ENCODE peak calls at places on chromosomes 11 and 22, in six cellular contexts. S is H1, X is GM12892, G is HepG2, K is GM12878, V is K562. W is an unnamed sample.

GRCh38 chr22:19993926-19994325 is 22.7 kb downstream of the ARVCF start:
- DNase-seq in S (no peak), X (no peak), G (no peak), K (no peak), V (no peak), W (no peak)

GRCh38 chr11:47166368-47166767 is 10.3 kb downstream of the ARFGAP2 start:
- DNase-seq in S (no peak), X (no peak), G (no peak), K (no peak), V (no peak), W (no peak)

GRCh38 chr11:117431436-117431835 is 103.8 kb downstream of the CEP164 start:
- DNase-seq in S (no peak), X (no peak), G (no peak), K (no peak), V (no peak), W (no peak)

GRCh38 chr11:103279821-103280220 is 170.6 kb downstream of the DYNC2H1 start:
- DNase-seq in S (no peak), X (no peak), G (no peak), K (no peak), V (no peak), W (no peak)

GRCh38 chr11:75576445-75577049 is 14.5 kb downstream of the SERPINH1 start:
- DNase-seq in S (no peak), X (peak), G (no peak), K (peak), V (peak), W (peak)

GRCh38 chr11:575324-575995 is 810 bp upstream of the PHRF1 start:
- DNase-seq in S (peak), X (peak), G (peak), K (no peak), V (no peak), W (no peak)

GRCh38 chr11:3198815-3199214 is 19.8 kb downstream of the MRGPRG start:
- DNase-seq in S (no peak), X (no peak), G (no peak), K (no peak), V (no peak), W (no peak)

GRCh38 chr22:42925598-42925997 is 68.5 kb upstream of the ARFGAP3 start:
- DNase-seq in S (no peak), X (no peak), G (no peak), K (no peak), V (no peak), W (no peak)

GRCh38 chr11:121451178-121451981 is 734 bp upstream of the SORL1 start:
- DNase-seq in S (no peak), X (no peak), G (peak), K (no peak), V (no peak), W (no peak)

GRCh38 chr22:38352436-38352835 is 35.2 kb upstream of the CSNK1E start:
- DNase-seq in S (peak), X (no peak), G (no peak), K (no peak), V (no peak), W (no peak)

GRCh38 chr11:125192194-125192593 is 27.6 kb downstream of the PKNOX2 start:
- DNase-seq in S (no peak), X (no peak), G (no peak), K (no peak), V (no peak), W (no peak)
- TF ChIP-seq TAF1 in S (no peak), X (no peak), G (no peak), K (no peak), V (no peak), W (no peak)

DNA sequence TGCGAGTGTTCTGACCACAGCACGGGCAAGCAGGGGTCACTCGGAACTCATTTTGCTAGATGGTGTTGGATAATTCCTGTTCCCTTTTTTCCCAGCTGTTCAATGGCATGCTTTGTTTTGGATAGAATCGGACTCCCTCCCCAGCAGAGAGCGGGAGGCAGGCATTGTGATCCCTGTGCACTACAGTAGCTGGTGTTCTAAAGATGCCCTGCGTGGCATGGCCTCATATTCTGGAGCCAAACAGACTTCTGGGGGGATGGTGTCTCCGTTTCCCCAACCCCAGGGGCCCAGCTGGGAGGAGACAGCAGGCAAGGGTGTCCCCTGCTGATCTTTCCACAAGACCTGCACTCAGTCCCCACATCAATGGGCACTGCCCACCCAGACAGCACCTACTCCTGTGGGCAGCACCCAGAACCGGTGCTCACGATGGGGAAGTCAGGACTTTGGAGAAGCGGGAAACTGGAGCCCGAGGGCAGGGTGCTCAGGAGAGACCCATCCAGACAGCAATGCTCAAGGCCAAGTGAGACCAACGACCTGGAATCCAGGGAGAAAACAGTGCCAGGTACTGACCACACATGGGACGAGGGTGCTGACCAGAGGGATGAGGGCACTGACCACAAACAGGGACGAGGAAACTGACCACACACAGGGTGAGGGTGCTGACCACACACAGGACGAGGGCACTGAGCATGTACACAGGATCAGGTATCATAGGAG is 934.9 kb downstream of the BRD1 start:
- DNase-seq in S (no peak), X (no peak), G (no peak), K (no peak), V (no peak), W (no peak)
- TF ChIP-seq POLR2A in S (no peak), X (no peak), G (no peak), K (no peak), V (no peak), W (no peak)

DNA sequence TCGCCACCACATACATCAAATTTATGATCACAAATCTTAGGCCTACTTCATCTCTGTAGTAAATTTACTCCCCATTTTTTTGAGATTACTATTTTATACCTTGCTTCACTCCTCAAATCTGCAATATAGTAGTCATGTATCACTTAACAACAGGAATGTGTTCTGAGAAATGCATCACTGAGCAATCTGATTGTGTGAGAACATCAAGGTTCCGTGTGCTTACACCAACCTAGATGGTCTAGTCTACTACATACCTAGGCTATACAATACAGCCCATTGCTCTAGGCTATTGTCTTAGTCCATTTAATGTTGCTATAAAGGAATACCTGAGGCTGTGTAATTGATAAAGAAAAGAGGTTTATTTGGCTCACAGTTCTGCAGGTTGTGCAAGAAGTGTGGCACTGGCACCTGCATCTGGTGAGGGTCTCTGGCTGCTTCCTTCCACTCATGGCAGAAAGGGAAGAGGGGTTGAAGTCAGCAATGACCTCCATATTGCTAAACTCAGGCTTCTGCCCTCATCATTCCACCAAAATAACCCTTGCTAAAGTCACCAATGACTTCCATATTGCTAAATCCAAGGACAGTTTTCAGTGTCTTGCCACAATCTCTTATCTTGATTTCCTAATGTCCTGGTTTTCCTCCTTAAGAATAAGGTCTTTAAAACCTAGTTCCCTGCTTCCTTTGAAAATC is 140.3 kb downstream of the RBFOX2 start:
- DNase-seq in S (no peak), X (no peak), G (no peak), K (no peak), V (no peak), W (no peak)
- TF ChIP-seq POLR2AphosphoS5 in S (no peak), X (no peak), G (no peak), K (no peak), V (no peak), W (no peak)

GRCh38 chr11:11146830-11147229 is 206.2 kb downstream of the CSNK2A3 start:
- DNase-seq in S (no peak), X (no peak), G (no peak), K (no peak), V (no peak), W (no peak)

GRCh38 chr11:11149671-11150459 is 203.2 kb downstream of the CSNK2A3 start:
- DNase-seq in S (no peak), X (no peak), G (no peak), K (no peak), V (no peak), W (no peak)

GRCh38 chr11:11148598-11148997 is 204.5 kb downstream of the CSNK2A3 start:
- DNase-seq in S (no peak), X (no peak), G (no peak), K (no peak), V (no peak), W (no peak)

GRCh38 chr11:11143849-11144248 is 209.2 kb downstream of the CSNK2A3 start:
- DNase-seq in S (no peak), X (no peak), G (no peak), K (no peak), V (no peak), W (no peak)

DNA sequence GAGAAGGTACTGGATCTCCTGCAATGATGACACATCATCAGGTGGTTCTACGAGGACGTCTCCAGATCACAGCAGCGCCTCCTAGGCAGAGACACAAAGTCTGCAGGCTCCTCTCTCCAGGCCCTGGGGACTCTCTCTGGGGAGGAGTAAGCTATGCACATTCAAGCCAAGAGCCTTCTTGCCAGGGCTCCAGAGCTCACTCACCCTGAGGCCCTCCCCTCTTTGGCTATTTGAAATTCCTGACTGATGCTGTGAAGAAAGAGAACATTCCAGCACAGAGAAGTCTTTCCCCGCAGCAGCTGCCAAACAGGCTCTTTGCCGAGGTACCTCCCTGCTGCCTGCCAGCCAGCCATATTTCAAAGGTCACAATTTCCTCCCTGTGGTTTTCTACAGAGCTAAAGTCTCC is 204.9 kb downstream of the CSNK2A3 start:
- DNase-seq in S (peak), X (no peak), G (no peak), K (no peak), V (peak), W (no peak)
- TF ChIP-seq TAF1 in S (no peak), X (no peak), G (no peak), K (no peak), V (no peak), W (no peak)

GRCh38 chr11:41119484-41119883 is 340.0 kb downstream of the LRRC4C start:
- DNase-seq in S (no peak), X (no peak), G (no peak), K (no peak), V (no peak), W (no peak)

GRCh38 chr11:41118521-41118920 is 340.9 kb downstream of the LRRC4C start:
- DNase-seq in S (no peak), X (no peak), G (no peak), K (no peak), V (no peak), W (no peak)

GRCh38 chr11:41116970-41117369 is 342.5 kb downstream of the LRRC4C start:
- DNase-seq in S (peak), X (no peak), G (no peak), K (no peak), V (no peak), W (no peak)

GRCh38 chr11:41121600-41121999 is 337.9 kb downstream of the LRRC4C start:
- DNase-seq in S (no peak), X (no peak), G (peak), K (no peak), V (no peak), W (no peak)
- TF ChIP-seq POLR2A in S (no peak), X (no peak), G (no peak), K (no peak), V (no peak), W (no peak)

GRCh38 chr22:29307658-29308147 is 1.3 kb downstream of the GAS2L1 start:
- DNase-seq in S (no peak), X (peak), G (no peak), K (no peak), V (no peak), W (no peak)

GRCh38 chr22:29306175-29306829 is at the start of gene GAS2L1:
- DNase-seq in S (peak), X (peak), G (peak), K (no peak), V (peak), W (peak)

GRCh38 chr22:29308148-29308790 is 1.8 kb downstream of the GAS2L1 start:
- DNase-seq in S (peak), X (no peak), G (no peak), K (no peak), V (no peak), W (no peak)

GRCh38 chr22:29305836-29306174 is 645 bp upstream of the GAS2L1 start:
- DNase-seq in S (no peak), X (peak), G (no peak), K (no peak), V (no peak), W (no peak)

DNA sequence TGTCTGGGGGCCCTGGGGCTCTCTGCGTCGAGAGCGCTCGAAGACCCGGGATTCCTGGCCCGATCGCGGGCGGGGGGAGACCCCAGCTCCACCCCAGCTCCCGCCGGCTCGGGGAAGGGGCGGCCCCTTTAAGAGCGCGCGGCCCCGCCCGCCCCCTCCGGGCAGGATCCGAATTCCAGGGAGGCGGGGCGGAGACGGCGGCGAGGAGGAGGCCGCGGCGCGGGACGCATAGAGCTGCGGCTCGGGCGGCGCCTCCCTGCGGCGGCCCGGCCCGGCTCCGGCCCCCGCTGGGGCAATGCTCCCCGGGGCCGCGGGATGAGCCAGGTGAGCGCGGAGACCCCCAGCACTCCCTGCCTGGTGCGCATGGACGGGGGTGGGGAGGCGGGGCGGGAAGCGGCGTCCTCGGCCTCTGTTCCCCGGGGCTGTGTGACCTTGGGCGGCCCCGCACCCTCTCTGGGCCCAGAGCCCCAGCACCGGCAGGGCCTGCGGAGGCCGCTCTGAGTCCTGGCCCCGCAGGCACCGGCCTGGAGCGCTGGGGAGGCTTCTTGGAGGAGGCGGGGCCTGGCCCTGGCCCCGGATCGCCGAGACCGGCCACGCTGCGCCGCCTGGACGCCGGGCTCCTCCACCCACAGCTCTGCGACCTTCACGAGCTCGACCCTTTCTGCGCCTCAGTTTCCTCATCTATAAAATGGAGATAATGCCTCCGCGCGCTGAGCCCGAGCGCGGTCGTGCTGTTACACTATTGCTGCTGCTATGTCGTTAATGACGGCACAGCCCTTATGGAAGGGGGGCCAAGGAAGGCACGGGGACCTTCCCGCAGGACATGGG is 594 bp downstream of the GAS2L1 start:
- DNase-seq in S (no peak), X (peak), G (peak), K (no peak), V (peak), W (peak)
- TF ChIP-seq POLR2AphosphoS5 in S (no peak), X (no peak), G (no peak), K (no peak), V (no peak), W (no peak)

GRCh38 chr11:90468923-90469322 is 246.1 kb upstream of the CHORDC1 start:
- DNase-seq in S (no peak), X (no peak), G (no peak), K (no peak), V (no peak), W (no peak)
- TF ChIP-seq TAF1 in S (no peak), X (no peak), G (no peak), K (no peak), V (no peak), W (no peak)